ENCODE peak calls at places on chromosomes 2 and 18, in four cellular contexts. A, C, N and B are unnamed samples.

GRCh38 chr18:13713455-13714055 is 12.8 kb downstream of the FAM210A start:
- DNase-seq in N (no peak), A (no peak), C (no peak), B (no peak)

GRCh38 chr2:208350610-208351009 is 56.0 kb upstream of the PTH2R start:
- DNase-seq in A (no peak), N (peak), C (no peak), B (no peak)

GRCh38 chr2:9002637-9003365 is 683 bp downstream of the MBOAT2 start:
- DNase-seq in C (no peak), N (no peak), A (peak), B (peak)

GRCh38 chr18:73670536-73670935 is 477.1 kb downstream of the FBXO15 start:
- DNase-seq in N (no peak), C (no peak), A (no peak), B (no peak)

GRCh38 chr2:40093036-40093673 is 314.1 kb upstream of the THUMPD2 start:
- DNase-seq in C (no peak), A (no peak), N (no peak), B (no peak)

GRCh38 chr2:229408356-229408755 is 137.3 kb upstream of the PID1 start:
- DNase-seq in N (no peak), A (no peak), C (peak), B (no peak)

GRCh38 chr2:221235941-221236340 is 336.2 kb downstream of the EPHA4 start:
- DNase-seq in N (no peak), C (no peak), A (no peak), B (no peak)

GRCh38 chr18:69400976-69401474 is 337 bp downstream of the DOK6 start:
- DNase-seq in N (peak), A (peak), C (no peak), B (no peak)

GRCh38 chr2:237306083-237306786 is 107.7 kb downstream of the COL6A3 start:
- DNase-seq in A (no peak), C (no peak), N (no peak), B (no peak)

GRCh38 chr2:197929886-197930227 is 125.5 kb downstream of the PLCL1 start:
- DNase-seq in N (no peak), C (no peak), A (no peak), B (no peak)

GRCh38 chr2:46179037-46179621 is 118.1 kb upstream of the EPAS1 start:
- DNase-seq in A (no peak), N (no peak), C (peak), B (no peak)

GRCh38 chr2:25052948-25053477 is 11.1 kb downstream of the EFR3B start:
- DNase-seq in N (no peak), C (no peak), A (no peak), B (no peak)

GRCh38 chr2:168320267-168320666 is 72.9 kb upstream of the STK39 start:
- DNase-seq in A (no peak), C (no peak), N (no peak), B (no peak)

GRCh38 chr2:64626963-64627760 is 26.6 kb downstream of the SERTAD2 start:
- DNase-seq in C (no peak), A (no peak), N (peak), B (peak)

GRCh38 chr2:43169091-43169936 is 57.1 kb downstream of the ZFP36L2 start:
- DNase-seq in C (peak), N (no peak), A (no peak), B (no peak)

GRCh38 chr2:51003345-51004192 is 28.4 kb downstream of the NRXN1 start:
- DNase-seq in C (no peak), A (no peak), N (no peak), B (no peak)

GRCh38 chr2:204072443-204073324 is 136.1 kb downstream of the ICOS start:
- DNase-seq in N (no peak), A (peak), C (no peak), B (peak)

GRCh38 chr2:19750136-19750535 is 151.6 kb downstream of the TTC32 start:
- DNase-seq in C (no peak), N (no peak), A (no peak), B (no peak)

GRCh38 chr18:55245200-55245599 is 285.9 kb upstream of the CCDC68 start:
- DNase-seq in A (no peak), N (no peak), C (no peak), B (no peak)

GRCh38 chr2:6692061-6692460 is 173.6 kb downstream of the CMPK2 start:
- DNase-seq in C (no peak), A (no peak), N (no peak), B (no peak)

GRCh38 chr18:2848145-2848878 is 1.5 kb downstream of the EMILIN2 start:
- DNase-seq in A (no peak), C (no peak), N (no peak), B (no peak)

GRCh38 chr2:226581661-226582060 is 218.0 kb downstream of the IRS1 start:
- DNase-seq in A (no peak), N (no peak), C (no peak), B (no peak)

GRCh38 chr2:98730053-98730850 is 680 bp downstream of the MGAT4A start:
- DNase-seq in A (peak), C (peak), N (peak), B (peak)